ENCODE peak calls at places on chromosomes 12 and 14, in five cellular contexts. One of them, this sample, is unnamed.

GRCh38 chr14:104723651-104724406 is at the start of gene ADSS1:
- DNase-seq in NCI-H2081 treated with DMSO at 0.1 percent for 48 hours: no peak
- DNase-seq in foreskin fibroblast: peak; percentile 66
- DNase-seq in naive B cell: peak; percentile 67
- DNase-seq in esophagus squamous epithelium: no peak
- DNase-seq in this sample: peak; percentile 15

GRCh38 chr14:91968280-91968679 is 20.8 kb upstream of the FBLN5 start:
- DNase-seq in naive B cell: no peak
- DNase-seq in esophagus squamous epithelium: no peak
- DNase-seq in foreskin fibroblast: no peak
- DNase-seq in NCI-H2081 treated with DMSO at 0.1 percent for 48 hours: no peak
- DNase-seq in this sample: no peak

GRCh38 chr14:99323603-99324185 is 51.7 kb upstream of the BCL11B start:
- DNase-seq in esophagus squamous epithelium: no peak
- DNase-seq in NCI-H2081 treated with DMSO at 0.1 percent for 48 hours: no peak
- DNase-seq in naive B cell: no peak
- DNase-seq in foreskin fibroblast: no peak
- DNase-seq in this sample: no peak

GRCh38 chr14:74649167-74649566 is 37.1 kb upstream of the LTBP2 start:
- DNase-seq in foreskin fibroblast: peak; percentile 34
- DNase-seq in esophagus squamous epithelium: no peak
- DNase-seq in naive B cell: no peak
- DNase-seq in NCI-H2081 treated with DMSO at 0.1 percent for 48 hours: no peak
- DNase-seq in this sample: no peak

GRCh38 chr12:96445743-96446655 is 43.4 kb upstream of the CFAP54 start:
- DNase-seq in foreskin fibroblast: peak; percentile 90
- DNase-seq in esophagus squamous epithelium: no peak
- DNase-seq in NCI-H2081 treated with DMSO at 0.1 percent for 48 hours: no peak
- DNase-seq in naive B cell: peak; percentile 29
- DNase-seq in this sample: peak; percentile 63

GRCh38 chr12:50050410-50051280 is 6.8 kb upstream of the ASIC1 start:
- DNase-seq in naive B cell: no peak
- DNase-seq in NCI-H2081 treated with DMSO at 0.1 percent for 48 hours: no peak
- DNase-seq in foreskin fibroblast: peak; percentile 79
- DNase-seq in esophagus squamous epithelium: no peak
- DNase-seq in this sample: no peak

GRCh38 chr14:58238252-58239247 is 6.1 kb upstream of the PSMA3 start:
- DNase-seq in naive B cell: no peak
- DNase-seq in NCI-H2081 treated with DMSO at 0.1 percent for 48 hours: no peak
- DNase-seq in esophagus squamous epithelium: no peak
- DNase-seq in foreskin fibroblast: peak; percentile 48
- DNase-seq in this sample: no peak

GRCh38 chr12:47870175-47870781 is 34.5 kb downstream of the VDR start:
- DNase-seq in naive B cell: no peak
- DNase-seq in foreskin fibroblast: peak; percentile 63
- DNase-seq in esophagus squamous epithelium: no peak
- DNase-seq in NCI-H2081 treated with DMSO at 0.1 percent for 48 hours: no peak
- DNase-seq in this sample: peak; percentile 83

GRCh38 chr12:28933864-28934527 is 215.1 kb upstream of the FAR2 start:
- DNase-seq in foreskin fibroblast: no peak
- DNase-seq in naive B cell: no peak
- DNase-seq in esophagus squamous epithelium: no peak
- DNase-seq in NCI-H2081 treated with DMSO at 0.1 percent for 48 hours: no peak
- DNase-seq in this sample: no peak

GRCh38 chr14:101073598-101073965 is 170.1 kb upstream of the RTL1 start:
- DNase-seq in foreskin fibroblast: no peak
- DNase-seq in NCI-H2081 treated with DMSO at 0.1 percent for 48 hours: no peak
- DNase-seq in esophagus squamous epithelium: no peak
- DNase-seq in naive B cell: no peak
- DNase-seq in this sample: no peak

GRCh38 chr14:98766818-98767217 is 505.2 kb downstream of the BCL11B start:
- DNase-seq in naive B cell: no peak
- DNase-seq in NCI-H2081 treated with DMSO at 0.1 percent for 48 hours: no peak
- DNase-seq in foreskin fibroblast: no peak
- DNase-seq in esophagus squamous epithelium: no peak
- DNase-seq in this sample: no peak

GRCh38 chr12:106181416-106182114 is 42.8 kb upstream of the NUAK1 start:
- DNase-seq in esophagus squamous epithelium: no peak
- DNase-seq in NCI-H2081 treated with DMSO at 0.1 percent for 48 hours: no peak
- DNase-seq in foreskin fibroblast: no peak
- DNase-seq in naive B cell: no peak
- DNase-seq in this sample: no peak

GRCh38 chr12:75724913-75725312 is 213.5 kb upstream of the KRR1 start:
- DNase-seq in esophagus squamous epithelium: no peak
- DNase-seq in foreskin fibroblast: peak; percentile 95
- DNase-seq in naive B cell: no peak
- DNase-seq in NCI-H2081 treated with DMSO at 0.1 percent for 48 hours: no peak
- DNase-seq in this sample: no peak

GRCh38 chr14:89276424-89276975 is 140.5 kb downstream of the FOXN3 start:
- DNase-seq in naive B cell: peak; percentile 10
- DNase-seq in foreskin fibroblast: no peak
- DNase-seq in NCI-H2081 treated with DMSO at 0.1 percent for 48 hours: no peak
- DNase-seq in esophagus squamous epithelium: no peak
- DNase-seq in this sample: no peak

GRCh38 chr12:88960213-88960878 is 380.1 kb upstream of the KITLG start:
- DNase-seq in NCI-H2081 treated with DMSO at 0.1 percent for 48 hours: no peak
- DNase-seq in foreskin fibroblast: peak; percentile 52
- DNase-seq in esophagus squamous epithelium: no peak
- DNase-seq in naive B cell: no peak
- DNase-seq in this sample: peak; percentile 43

GRCh38 chr12:70091021-70091521 is 152.2 kb upstream of the CNOT2 start:
- DNase-seq in foreskin fibroblast: no peak
- DNase-seq in naive B cell: no peak
- DNase-seq in NCI-H2081 treated with DMSO at 0.1 percent for 48 hours: no peak
- DNase-seq in esophagus squamous epithelium: no peak
- DNase-seq in this sample: no peak

GRCh38 chr14:50801706-50802105 is 29.3 kb downstream of the NIN start:
- DNase-seq in esophagus squamous epithelium: no peak
- DNase-seq in NCI-H2081 treated with DMSO at 0.1 percent for 48 hours: no peak
- DNase-seq in foreskin fibroblast: peak; percentile 70
- DNase-seq in naive B cell: no peak
- DNase-seq in this sample: no peak

This sample was measured in MM.1S.